ENCODE peak calls at places on chromosome X, in six cellular contexts. W, B, K, T, F and Z are unnamed samples.

GRCh38 chrX:134659761-134660160 is 1.5 kb upstream of the PLAC1 start:
- DNase-seq in W (no peak), B (no peak), K (no peak), T (no peak), F (no peak), Z (no peak)

GRCh38 chrX:114344756-114345155 is 239.1 kb upstream of the HTR2C start:
- DNase-seq in W (peak; percentile 42), B (peak; percentile 26), K (no peak), T (no peak), F (peak; percentile 51), Z (no peak)

GRCh38 chrX:137031517-137032377 is 2.0 kb downstream of the GPR101 start:
- DNase-seq in W (peak; percentile 51), B (no peak), K (no peak), T (no peak), F (peak; percentile 37), Z (no peak)

GRCh38 chrX:39665830-39666518 is 431.8 kb downstream of the BCOR start:
- DNase-seq in W (no peak), B (no peak), K (no peak), T (no peak), F (peak; percentile 24), Z (no peak)

GRCh38 chrX:9278475-9279270 is 186.2 kb upstream of the TBL1X start:
- DNase-seq in W (peak; percentile 29), B (no peak), K (no peak), T (no peak), F (peak; percentile 4), Z (no peak)

GRCh38 chrX:45888518-45888917 is 656.7 kb downstream of the ZNF674 start:
- DNase-seq in W (peak; percentile 8), B (no peak), K (no peak), T (no peak), F (no peak), Z (no peak)

GRCh38 chrX:45775462-45775861 is 574.8 kb upstream of the DIPK2B start:
- DNase-seq in W (peak; percentile 71), B (no peak), K (no peak), T (peak; percentile 62), F (peak; percentile 87), Z (no peak)

GRCh38 chrX:11532291-11533075 is 133.2 kb downstream of the ARHGAP6 start:
- DNase-seq in W (peak; percentile 64), B (no peak), K (no peak), T (no peak), F (peak; percentile 36), Z (no peak)

GRCh38 chrX:42020225-42020624 is 96.9 kb upstream of the CASK start:
- DNase-seq in W (no peak), B (no peak), K (no peak), T (no peak), F (no peak), Z (no peak)

GRCh38 chrX:45850775-45851433 is 650.2 kb upstream of the DIPK2B start:
- DNase-seq in W (peak; percentile 51), B (no peak), K (no peak), T (peak; percentile 29), F (peak; percentile 34), Z (no peak)

GRCh38 chrX:64571011-64571410 is 175.8 kb upstream of the MTMR8 start:
- DNase-seq in W (no peak), B (no peak), K (no peak), T (no peak), F (no peak), Z (no peak)

GRCh38 chrX:21764043-21764442 is 6.1 kb upstream of the SMPX start:
- DNase-seq in W (no peak), B (no peak), K (no peak), T (no peak), F (no peak), Z (no peak)

GRCh38 chrX:68648960-68649359 is 1.5 kb downstream of the STARD8 start:
- DNase-seq in W (no peak), B (no peak), K (no peak), T (no peak), F (peak; percentile 25), Z (no peak)

GRCh38 chrX:45322382-45322781 is 121.7 kb upstream of the DIPK2B start:
- DNase-seq in W (peak; percentile 72), B (peak; percentile 51), K (peak; percentile 34), T (no peak), F (peak; percentile 87), Z (no peak)

GRCh38 chrX:133726211-133726630 is 259.2 kb downstream of the GPC3 start:
- DNase-seq in W (peak; percentile 54), B (peak; percentile 27), K (no peak), T (peak; percentile 23), F (peak; percentile 20), Z (no peak)

GRCh38 chrX:40845331-40845911 is 110.1 kb upstream of the MED14 start:
- DNase-seq in W (peak; percentile 68), B (no peak), K (no peak), T (no peak), F (peak; percentile 93), Z (no peak)

GRCh38 chrX:10755477-10756334 is 135.3 kb upstream of the MID1 start:
- DNase-seq in W (peak; percentile 47), B (no peak), K (no peak), T (no peak), F (peak; percentile 86), Z (no peak)

GRCh38 chrX:129654652-129655546 is at the start of gene APLN:
- DNase-seq in W (peak; percentile 38), B (no peak), K (no peak), T (no peak), F (peak; percentile 59), Z (peak; percentile 83)

GRCh38 chrX:68018248-68019203 is 414.8 kb downstream of the OPHN1 start:
- DNase-seq in W (peak; percentile 6), B (peak; percentile 10), K (no peak), T (no peak), F (peak; percentile 28), Z (peak; percentile 23)

GRCh38 chrX:140503714-140504351 is 1.0 kb downstream of the SOX3 start:
- DNase-seq in W (peak; percentile 25), B (no peak), K (no peak), T (no peak), F (peak; percentile 2), Z (peak; percentile 73)
- H3K4me3 ChIP-seq in W (peak overlapping the region; percentile 49), B (no peak overlapping the region), K (no peak overlapping the region), T (peak overlapping the region; percentile 12), F (no peak overlapping the region), Z (no peak overlapping the region)

GRCh38 chrX:118975831-118976598 is 1.6 kb downstream of the LONRF3 start:
- DNase-seq in W (peak; percentile 53), B (no peak), K (peak; percentile 82), T (no peak), F (peak; percentile 11), Z (peak; percentile 91)

GRCh38 chrX:118974908-118975671 is 672 bp downstream of the LONRF3 start:
- DNase-seq in W (peak; percentile 14), B (no peak), K (peak; percentile 40), T (no peak), F (no peak), Z (peak; percentile 84)

GRCh38 chrX:118971552-118971951 is 2.9 kb upstream of the LONRF3 start:
- DNase-seq in W (no peak), B (no peak), K (no peak), T (no peak), F (no peak), Z (no peak)

GRCh38 chrX:118974088-118974907 is at the start of gene LONRF3:
- DNase-seq in W (peak; percentile 30), B (no peak), K (peak; percentile 74), T (no peak), F (peak; percentile 41), Z (peak; percentile 84)

GRCh38 chrX:118973389-118974087 is 880 bp upstream of the LONRF3 start:
- DNase-seq in W (no peak), B (no peak), K (no peak), T (no peak), F (no peak), Z (peak; percentile 73)
- H3K4me3 ChIP-seq in W (no peak overlapping the region), B (no peak overlapping the region), K (no peak overlapping the region), T (no peak overlapping the region), F (no peak overlapping the region), Z (peak overlapping the region; percentile 38)

GRCh38 chrX:66074920-66075879 is 35.3 kb upstream of the VSIG4 start:
- DNase-seq in W (no peak), B (no peak), K (no peak), T (no peak), F (no peak), Z (peak; percentile 58)
- H3K4me3 ChIP-seq in W (no peak overlapping the region), B (no peak overlapping the region), K (no peak overlapping the region), T (no peak overlapping the region), F (no peak overlapping the region), Z (no peak overlapping the region)

GRCh38 chrX:17738002-17738713 is 865 bp downstream of the SCML1 start:
- DNase-seq in W (peak; percentile 51), B (no peak), K (peak; percentile 43), T (no peak), F (peak; percentile 18), Z (peak; percentile 82)
- H3K4me3 ChIP-seq in W (peak overlapping the region; percentile 87), B (peak overlapping the region; percentile 47), K (peak overlapping the region; percentile 53), T (peak overlapping the region; percentile 83), F (peak overlapping the region; percentile 79), Z (peak overlapping the region; percentile 86)

GRCh38 chrX:65671966-65672365 is 4.5 kb downstream of the MSN start:
- DNase-seq in W (peak; percentile 33), B (no peak), K (no peak), T (no peak), F (peak; percentile 62), Z (no peak)

GRCh38 chrX:65674351-65674893 is 7.0 kb downstream of the MSN start:
- DNase-seq in W (peak; percentile 76), B (no peak), K (no peak), T (no peak), F (peak; percentile 57), Z (no peak)

GRCh38 chrX:65673857-65674350 is 6.5 kb downstream of the MSN start:
- DNase-seq in W (no peak), B (no peak), K (no peak), T (no peak), F (no peak), Z (no peak)

GRCh38 chrX:65668362-65669310 is 1.2 kb downstream of the MSN start:
- DNase-seq in W (peak; percentile 80), B (peak; percentile 29), K (peak; percentile 71), T (peak; percentile 77), F (peak; percentile 83), Z (peak; percentile 89)

GRCh38 chrX:65671286-65671685 is 3.8 kb downstream of the MSN start:
- DNase-seq in W (no peak), B (no peak), K (peak; percentile 66), T (no peak), F (no peak), Z (no peak)
- H3K4me3 ChIP-seq in W (peak overlapping the region; percentile 20), B (no peak overlapping the region), K (peak overlapping the region; percentile 24), T (no peak overlapping the region), F (peak overlapping the region; percentile 31), Z (peak overlapping the region; percentile 55)